ENCODE peak calls at places on chromosomes 1 and 21, in six cellular contexts. L, P, H, J, E and A are unnamed samples.

GRCh38 chr21:36916718-36917117 is 49.8 kb downstream of the HLCS start:
- DNase-seq in L (no peak), P (no peak), H (no peak), J (no peak), E (no peak), A (no peak)

GRCh38 chr1:236751385-236751784 is 43.7 kb upstream of the MTR start:
- DNase-seq in L (no peak), P (no peak), H (no peak), J (no peak), E (no peak), A (no peak)

GRCh38 chr21:15627823-15628222 is 102.0 kb upstream of the USP25 start:
- DNase-seq in L (no peak), P (no peak), H (no peak), J (no peak), E (no peak), A (no peak)

GRCh38 chr1:119367332-119368124 is 1.1 kb upstream of the HAO2 start:
- DNase-seq in L (no peak), P (peak), H (peak), J (peak), E (no peak), A (no peak)

GRCh38 chr1:94050263-94050662 is 70.7 kb downstream of the ABCA4 start:
- DNase-seq in L (no peak), P (no peak), H (no peak), J (no peak), E (no peak), A (no peak)

GRCh38 chr1:39576016-39576657 is 453 bp downstream of the PABPC4 start:
- DNase-seq in L (peak), P (no peak), H (peak), J (no peak), E (peak), A (peak)

GRCh38 chr1:94608142-94608851 is 66.7 kb upstream of the F3 start:
- DNase-seq in L (no peak), P (no peak), H (no peak), J (peak), E (no peak), A (no peak)

GRCh38 chr1:88698764-88699163 is 14.7 kb downstream of the PKN2 start:
- DNase-seq in L (no peak), P (no peak), H (no peak), J (no peak), E (no peak), A (no peak)

GRCh38 chr1:244862699-244863490 is 1.4 kb downstream of the HNRNPU start:
- DNase-seq in L (peak), P (peak), H (peak), J (peak), E (peak), A (peak)

GRCh38 chr1:9490605-9491339 is 48.5 kb upstream of the SLC25A33 start:
- DNase-seq in L (peak), P (peak), H (peak), J (peak), E (peak), A (peak)

GRCh38 chr1:237804516-237804915 is 86.2 kb downstream of the ZP4 start:
- DNase-seq in L (no peak), P (no peak), H (no peak), J (no peak), E (no peak), A (no peak)

GRCh38 chr1:21570885-21571284 is 61.7 kb downstream of the ALPL start:
- DNase-seq in L (no peak), P (no peak), H (no peak), J (no peak), E (no peak), A (no peak)

GRCh38 chr1:92709738-92710137 is 75.2 kb downstream of the EVI5 start:
- DNase-seq in L (no peak), P (no peak), H (no peak), J (peak), E (no peak), A (peak)

GRCh38 chr1:234778215-234779159 is 168.5 kb upstream of the IRF2BP2 start:
- DNase-seq in L (no peak), P (no peak), H (peak), J (no peak), E (peak), A (no peak)

GRCh38 chr1:152410599-152410998 is 3.5 kb downstream of the CRNN start:
- DNase-seq in L (no peak), P (no peak), H (no peak), J (no peak), E (peak), A (no peak)

GRCh38 chr1:51839094-51839493 is 39.4 kb downstream of the NRDC start:
- DNase-seq in L (no peak), P (no peak), H (no peak), J (no peak), E (no peak), A (no peak)

GRCh38 chr1:39787468-39787867 is 1.2 kb downstream of the BMP8B start:
- DNase-seq in L (no peak), P (no peak), H (peak), J (no peak), E (peak), A (no peak)

GRCh38 chr1:208233546-208233945 is 10.6 kb downstream of the PLXNA2 start:
- DNase-seq in L (no peak), P (peak), H (peak), J (no peak), E (peak), A (no peak)

GRCh38 chr1:3135073-3135745 is 66.2 kb downstream of the PRDM16 start:
- DNase-seq in L (no peak), P (no peak), H (no peak), J (no peak), E (no peak), A (no peak)

GRCh38 chr1:203495845-203496244 is 1.9 kb downstream of the OPTC start:
- DNase-seq in L (no peak), P (no peak), H (no peak), J (no peak), E (no peak), A (no peak)

GRCh38 chr1:182111496-182111895 is 50.0 kb upstream of the ZNF648 start:
- DNase-seq in L (no peak), P (peak), H (no peak), J (no peak), E (no peak), A (no peak)

GRCh38 chr1:43363935-43364525 is 3.8 kb downstream of the ELOVL1 start:
- DNase-seq in L (no peak), P (no peak), H (peak), J (no peak), E (no peak), A (no peak)

GRCh38 chr1:30663596-30664091 is 59.7 kb downstream of the MATN1 start:
- DNase-seq in L (no peak), P (no peak), H (no peak), J (no peak), E (no peak), A (peak)

GRCh38 chr1:28374297-28374696 is 4.8 kb downstream of the PHACTR4 start:
- DNase-seq in L (no peak), P (no peak), H (no peak), J (no peak), E (no peak), A (no peak)

GRCh38 chr21:39047046-39047445 is 136.2 kb downstream of the PSMG1 start:
- DNase-seq in L (no peak), P (no peak), H (no peak), J (no peak), E (no peak), A (no peak)

GRCh38 chr1:93979718-93980319 is 70.6 kb upstream of the GCLM start:
- DNase-seq in L (no peak), P (peak), H (no peak), J (peak), E (no peak), A (peak)

GRCh38 chr1:205346956-205347574 is 9.7 kb downstream of the KLHDC8A start:
- DNase-seq in L (no peak), P (no peak), H (no peak), J (peak), E (no peak), A (no peak)

GRCh38 chr1:91278754-91279153 is 125.9 kb downstream of the HFM1 start:
- DNase-seq in L (no peak), P (peak), H (no peak), J (peak), E (no peak), A (no peak)

GRCh38 chr1:20349971-20350370 is 59.3 kb downstream of the VWA5B1 start:
- DNase-seq in L (no peak), P (no peak), H (no peak), J (no peak), E (no peak), A (no peak)

GRCh38 chr1:38131024-38131585 is 84.5 kb upstream of the POU3F1 start:
- DNase-seq in L (no peak), P (no peak), H (no peak), J (no peak), E (no peak), A (no peak)

GRCh38 chr1:60989745-60990718 is 92.3 kb upstream of the NFIA start:
- DNase-seq in L (no peak), P (no peak), H (no peak), J (no peak), E (no peak), A (no peak)

GRCh38 chr1:15584489-15585363 is at the start of gene AGMAT:
- DNase-seq in L (peak), P (peak), H (peak), J (no peak), E (peak), A (peak)

GRCh38 chr1:227756172-227756959 is 21.1 kb downstream of the SNAP47 start:
- DNase-seq in L (no peak), P (no peak), H (no peak), J (no peak), E (no peak), A (no peak)

GRCh38 chr1:2269193-2269921 is 41.2 kb downstream of the SKI start:
- DNase-seq in L (no peak), P (no peak), H (no peak), J (no peak), E (no peak), A (no peak)

GRCh38 chr1:209601809-209602657 is 18.5 kb downstream of the CAMK1G start:
- DNase-seq in L (peak), P (peak), H (peak), J (peak), E (no peak), A (no peak)

GRCh38 chr1:164628758-164629157 is 69.8 kb downstream of the PBX1 start:
- DNase-seq in L (no peak), P (no peak), H (no peak), J (no peak), E (no peak), A (no peak)

GRCh38 chr1:91806777-91807700 is 78.9 kb downstream of the TGFBR3 start:
- DNase-seq in L (no peak), P (no peak), H (no peak), J (no peak), E (no peak), A (no peak)